ENCODE peak calls at places on chromosomes 1 and 21, in seven cellular contexts. O is AG10803, R is uterus, C is neural crest cell, B is left lung, Q is thoracic aorta, F is progenitor cell of endocrine pancreas. E is an unnamed sample.

GRCh38 chr1:9873992-9874391 is 36.1 kb downstream of the CTNNBIP1 start:
- DNase-seq in Q (no peak), C (no peak), F (no peak), B (no peak), R (no peak), O (no peak), E (no peak)

GRCh38 chr1:210598135-210598652 is 269.5 kb downstream of the HHAT start:
- DNase-seq in O (peak), Q (peak), B (no peak), F (no peak), R (no peak), C (no peak), E (peak)

GRCh38 chr21:26717146-26717739 is 128.0 kb downstream of the ADAMTS1 start:
- DNase-seq in C (no peak), B (no peak), F (no peak), R (no peak), Q (no peak), O (peak), E (peak)

GRCh38 chr1:6098303-6099215 is 52.9 kb downstream of the KCNAB2 start:
- DNase-seq in R (peak), F (no peak), C (no peak), B (peak), O (peak), Q (no peak), E (peak)

GRCh38 chr1:225711236-225711937 is 58.5 kb upstream of the ENAH start:
- DNase-seq in B (no peak), R (no peak), F (no peak), Q (no peak), O (no peak), C (no peak), E (no peak)

GRCh38 chr1:231800071-231800470 is 173.5 kb downstream of the DISC1 start:
- DNase-seq in B (no peak), O (peak), Q (no peak), C (no peak), F (no peak), R (no peak), E (peak)

GRCh38 chr1:224116131-224116530 is 2.2 kb downstream of the FBXO28 start:
- DNase-seq in O (peak), F (no peak), C (no peak), B (no peak), Q (no peak), R (no peak), E (peak)

GRCh38 chr1:246476771-246477170 is 30.3 kb downstream of the SMYD3 start:
- DNase-seq in Q (no peak), B (no peak), R (no peak), O (no peak), C (no peak), F (no peak), E (no peak)

GRCh38 chr1:231844986-231845502 is 218.5 kb downstream of the DISC1 start:
- DNase-seq in Q (peak), R (no peak), B (no peak), C (no peak), F (no peak), O (peak), E (no peak)

GRCh38 chr21:43690346-43690745 is 28.6 kb upstream of the PDXK start:
- DNase-seq in O (no peak), B (no peak), Q (no peak), C (no peak), R (no peak), F (no peak), E (no peak)

GRCh38 chr1:16158025-16158424 is 2.2 kb upstream of the EPHA2 start:
- DNase-seq in R (no peak), F (no peak), B (no peak), O (no peak), C (no peak), Q (no peak), E (no peak)

GRCh38 chr1:10007161-10007560 is 10.1 kb downstream of the RBP7 start:
- DNase-seq in B (no peak), O (no peak), R (no peak), C (no peak), Q (no peak), F (no peak), E (peak)

GRCh38 chr1:66446261-66447001 is 87.5 kb upstream of the SGIP1 start:
- DNase-seq in Q (no peak), O (peak), R (peak), F (peak), C (peak), B (no peak), E (peak)

GRCh38 chr1:21307663-21308062 is 17.4 kb upstream of the ECE1 start:
- DNase-seq in Q (no peak), C (no peak), O (no peak), F (no peak), R (no peak), B (no peak), E (no peak)

GRCh38 chr1:102550729-102551384 is 554.1 kb upstream of the OLFM3 start:
- DNase-seq in Q (no peak), O (peak), C (no peak), F (peak), B (no peak), R (no peak), E (peak)

GRCh38 chr1:1163538-1164070 is 10.1 kb upstream of the TTLL10 start:
- DNase-seq in Q (no peak), C (no peak), O (no peak), B (no peak), F (no peak), R (no peak), E (no peak)

GRCh38 chr1:102919659-102920058 is 188.7 kb downstream of the COL11A1 start:
- DNase-seq in B (no peak), C (no peak), O (peak), R (no peak), F (no peak), Q (no peak), E (no peak)

GRCh38 chr21:42013338-42013737 is 3.2 kb upstream of the ZBTB21 start:
- DNase-seq in Q (no peak), F (no peak), O (no peak), B (no peak), R (no peak), C (no peak), E (no peak)

GRCh38 chr1:2523191-2523890 is 3.1 kb downstream of the PANK4 start:
- DNase-seq in C (no peak), R (no peak), F (no peak), B (no peak), Q (no peak), O (no peak), E (no peak)

GRCh38 chr1:9494936-9495758 is 44.1 kb upstream of the SLC25A33 start:
- DNase-seq in Q (no peak), R (peak), C (peak), O (peak), B (peak), F (peak), E (peak)

GRCh38 chr21:37496972-37497371 is 130.4 kb downstream of the DYRK1A start:
- DNase-seq in B (no peak), F (no peak), Q (no peak), R (no peak), C (no peak), O (peak), E (peak)

DNA sequence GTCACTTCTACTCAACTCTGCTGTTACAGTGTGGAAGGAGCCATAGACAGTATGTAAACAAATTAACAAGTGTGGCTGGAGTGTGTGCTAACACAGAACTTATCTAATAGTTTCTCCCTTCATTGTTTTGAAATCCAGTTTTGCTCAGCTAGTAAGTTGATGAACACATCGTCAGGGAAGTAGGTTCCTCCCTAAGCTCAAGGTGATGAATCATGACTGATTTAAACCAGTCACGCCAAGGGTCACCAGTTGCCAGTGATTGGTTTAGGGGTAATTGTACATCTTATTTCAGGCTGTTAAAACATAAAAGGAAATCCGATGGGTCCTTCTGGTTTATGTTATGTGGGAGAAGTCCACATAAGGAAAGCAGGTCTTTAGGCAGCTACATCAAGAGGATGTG is 97.0 kb upstream of the CHODL start:
- DNase-seq in F (no peak), B (no peak), R (no peak), C (no peak), O (no peak), Q (no peak), E (peak)
- TF ChIP-seq CTCF in F (no peak), B (no peak), R (no peak), C (no peak), O (no peak), Q (no peak), E (no peak)

DNA sequence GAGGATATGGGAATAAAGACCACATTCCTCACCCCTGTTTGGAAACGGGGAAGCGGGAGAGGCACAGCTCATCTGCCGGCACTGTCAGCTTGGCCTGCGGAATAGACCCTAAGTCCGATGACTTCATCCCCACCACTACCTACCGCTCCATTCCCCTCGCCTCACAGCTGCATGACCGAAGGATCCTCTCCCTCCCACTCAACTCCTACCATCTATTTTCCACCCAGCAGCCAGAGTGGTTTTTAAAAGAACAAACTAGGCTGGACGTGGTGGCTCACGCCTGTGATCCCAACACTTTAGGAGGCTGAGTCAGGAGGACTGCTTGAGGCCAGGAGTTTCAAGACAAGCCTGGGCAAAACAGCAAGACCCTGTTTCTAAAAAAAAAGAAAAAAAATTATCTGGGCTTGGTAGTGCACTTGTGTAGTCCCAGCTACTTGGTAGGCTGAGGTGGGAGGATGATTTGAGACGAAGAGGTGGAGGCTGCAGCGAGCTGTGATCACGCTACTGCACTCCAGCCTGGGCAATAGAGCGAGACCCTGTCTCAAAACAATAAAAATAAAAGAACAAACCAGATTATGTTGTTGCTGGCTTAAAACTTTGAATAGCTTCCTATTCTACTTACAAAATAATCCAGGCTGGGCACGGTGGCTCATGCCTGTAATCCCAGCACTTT is 59.0 kb downstream of the UBIAD1 start:
- DNase-seq in Q (no peak), O (no peak), F (no peak), R (no peak), B (no peak), C (no peak), E (no peak)
- TF ChIP-seq CTCF in Q (no peak), O (no peak), F (no peak), R (no peak), B (no peak), C (no peak), E (no peak)

DNA sequence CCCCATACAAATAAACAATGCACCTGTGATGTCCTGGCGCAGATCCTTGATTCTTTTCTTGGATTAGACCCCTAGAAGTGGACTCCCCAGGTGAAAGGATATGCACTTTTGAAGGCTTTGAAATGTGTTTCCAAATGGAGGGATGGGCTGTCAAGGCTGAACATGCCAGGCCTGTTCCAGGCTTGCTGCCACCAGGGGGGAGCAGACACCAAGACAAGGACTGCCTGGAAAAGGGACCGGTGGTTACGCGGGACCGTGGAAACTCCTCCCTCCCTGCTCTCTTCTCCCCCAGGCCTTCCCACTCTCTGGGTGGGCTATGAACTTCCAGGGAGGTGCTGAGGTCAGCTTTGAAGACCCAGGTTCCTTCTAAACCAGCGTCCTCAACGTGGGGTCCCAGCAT is 12.7 kb downstream of the C1QB start:
- DNase-seq in O (peak), C (peak), R (no peak), F (peak), Q (no peak), B (no peak), E (peak)
- TF ChIP-seq CTCF in O (peak), C (peak), R (peak), F (peak), Q (no peak), B (no peak), E (peak)

GRCh38 chr1:83639785-83640184 is 359.1 kb downstream of the TTLL7 start:
- DNase-seq in F (no peak), B (no peak), C (no peak), R (no peak), O (no peak), Q (no peak), E (no peak)
- TF ChIP-seq CTCF in F (no peak), B (no peak), C (no peak), R (no peak), O (no peak), Q (no peak), E (no peak)

DNA sequence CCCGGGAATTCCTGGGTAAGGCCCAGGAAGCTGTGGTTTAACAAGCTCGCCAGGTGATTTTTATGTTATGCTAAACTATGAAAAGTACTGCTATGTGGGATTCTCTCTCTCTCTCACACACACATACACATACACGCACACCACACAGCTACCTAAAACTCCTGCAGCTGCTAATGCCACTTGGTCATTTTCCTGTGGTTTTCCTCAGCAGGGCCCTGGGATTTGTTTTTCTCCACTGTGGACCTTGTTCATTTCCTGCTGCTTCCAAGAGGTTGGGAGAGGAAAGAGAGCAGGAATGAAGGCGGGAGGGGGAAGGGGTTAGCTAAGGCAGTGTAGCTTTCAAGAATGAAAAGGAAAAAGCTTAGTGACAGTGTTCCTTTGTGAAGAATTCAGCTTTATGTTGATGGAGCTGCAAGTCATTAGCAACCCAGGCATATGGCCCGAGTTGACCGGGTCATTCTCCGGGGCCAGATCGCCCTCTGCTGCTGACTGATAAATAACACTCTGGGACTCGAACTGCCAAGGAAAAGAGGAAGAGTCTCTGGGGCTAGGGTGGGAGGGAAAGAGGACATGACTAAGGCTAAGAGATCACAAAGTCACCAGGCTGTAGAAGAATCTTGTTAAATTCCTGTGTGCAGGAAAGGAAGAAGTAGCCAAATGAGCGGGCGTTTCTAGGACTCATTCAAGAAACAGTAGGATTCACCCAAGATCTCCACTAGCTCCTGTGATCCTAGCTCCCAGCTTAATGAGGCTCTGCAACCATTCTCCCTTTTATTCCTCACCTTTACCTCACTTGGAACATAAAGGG is 30.5 kb upstream of the LRIG2 start:
- DNase-seq in O (peak), C (peak), R (peak), Q (peak), F (peak), B (no peak), E (peak)
- TF ChIP-seq CTCF in O (peak), C (peak), R (peak), Q (peak), F (peak), B (peak), E (peak)

DNA sequence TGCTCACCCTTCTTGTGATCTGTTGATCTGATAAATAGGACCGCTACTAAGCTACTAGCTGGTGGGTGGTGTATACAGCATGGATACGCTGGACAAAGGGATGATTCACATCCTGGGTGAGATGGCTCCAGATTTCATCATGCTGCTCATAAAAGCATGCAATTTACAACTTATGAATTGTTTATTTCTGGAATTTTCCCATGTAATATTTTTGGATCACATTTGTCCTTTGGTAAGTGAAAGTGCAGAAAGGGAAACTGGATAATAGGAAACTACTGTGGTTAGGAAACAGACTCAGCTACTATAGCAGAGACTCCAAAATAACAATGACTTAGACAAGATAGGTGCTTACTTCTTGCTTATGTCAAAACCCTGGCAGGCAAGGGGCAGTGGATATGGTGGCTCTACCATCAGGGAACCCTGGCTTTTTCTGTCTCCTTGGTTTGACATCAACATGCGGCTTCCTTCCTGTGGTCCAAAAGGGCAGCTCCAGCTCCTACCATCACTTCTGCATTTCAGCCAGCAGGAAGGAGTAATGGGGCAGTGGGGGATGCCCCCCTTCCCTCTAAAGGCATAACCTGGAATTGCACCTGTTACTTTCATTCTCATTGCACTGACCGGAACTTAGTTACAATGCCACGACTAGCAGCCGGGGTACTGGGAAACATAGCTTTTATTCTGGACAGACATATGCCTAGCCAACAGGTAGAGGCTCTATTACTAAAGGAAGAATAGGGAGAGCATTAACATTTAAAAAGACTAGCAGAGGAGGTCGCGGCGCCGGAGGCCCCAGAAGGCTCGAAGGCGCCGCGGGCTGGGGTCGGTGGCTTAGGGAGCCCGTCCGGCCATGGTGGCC is 13.8 kb upstream of the AK2 start:
- DNase-seq in F (no peak), R (no peak), B (no peak), O (peak), C (no peak), Q (no peak), E (no peak)
- TF ChIP-seq CTCF in F (no peak), R (no peak), B (no peak), O (no peak), C (no peak), Q (no peak), E (peak)

E was measured in cardiac muscle cell.